ENCODE peak calls at places on chromosomes 6 and 20, in ten cellular contexts. S is tibial artery; X is WERI-Rb-1; L is body of pancreas; T is GM23248; M is adrenal gland; A is CD4-positive, CD25-positive, alpha-beta regulatory T cell; Q is iPS DF 6.9; U is PC-3; O is CD8-positive, alpha-beta memory T cell. D is an unnamed sample.

GRCh38 chr6:156933201-156934053 is 156.2 kb downstream of the ARID1B start:
- DNase-seq in S (no peak), X (peak; percentile 20), L (peak; percentile 86), T (no peak), M (no peak), A (no peak), Q (no peak), U (no peak), O (no peak), D (no peak)

GRCh38 chr20:47196091-47197081 is 160.1 kb downstream of the ZMYND8 start:
- DNase-seq in S (peak; percentile 80), X (peak; percentile 74), L (peak; percentile 65), T (peak; percentile 81), M (peak; percentile 87), A (peak; percentile 79), Q (peak; percentile 58), U (peak; percentile 88), O (peak; percentile 66), D (peak; percentile 72)

GRCh38 chr6:143222310-143222709 is 161.6 kb downstream of the AIG1 start:
- DNase-seq in S (no peak), X (no peak), L (no peak), T (no peak), M (no peak), A (no peak), Q (no peak), U (no peak), O (no peak), D (no peak)

GRCh38 chr20:33783256-33783655 is 27.9 kb upstream of the CHMP4B start:
- DNase-seq in S (no peak), X (no peak), L (no peak), T (no peak), M (no peak), A (no peak), Q (no peak), U (no peak), O (no peak), D (no peak)

GRCh38 chr20:56247954-56248782 is at the start of gene MC3R:
- DNase-seq in S (no peak), X (peak; percentile 61), L (peak; percentile 73), T (peak; percentile 71), M (peak; percentile 84), A (peak; percentile 44), Q (no peak), U (peak; percentile 79), O (peak; percentile 7), D (no peak)

GRCh38 chr20:33305591-33306057 is 22.6 kb downstream of the BPIFB1 start:
- DNase-seq in S (no peak), X (no peak), L (no peak), T (peak; percentile 47), M (no peak), A (no peak), Q (no peak), U (no peak), O (no peak), D (no peak)

GRCh38 chr20:53869466-53870258 is 200.7 kb downstream of the BCAS1 start:
- DNase-seq in S (peak; percentile 71), X (peak; percentile 72), L (peak; percentile 92), T (peak; percentile 83), M (peak; percentile 84), A (peak; percentile 89), Q (peak; percentile 85), U (peak; percentile 98), O (peak; percentile 35), D (peak; percentile 52)

GRCh38 chr20:57672953-57673575 is 36.8 kb downstream of the PMEPA1 start:
- DNase-seq in S (no peak), X (no peak), L (no peak), T (peak; percentile 20), M (no peak), A (no peak), Q (no peak), U (no peak), O (no peak), D (no peak)

GRCh38 chr20:16803965-16804792 is 56.0 kb downstream of the OTOR start:
- DNase-seq in S (no peak), X (peak; percentile 79), L (peak; percentile 50), T (peak; percentile 77), M (peak; percentile 87), A (peak; percentile 34), Q (no peak), U (peak; percentile 77), O (peak; percentile 12), D (no peak)

GRCh38 chr6:157873735-157874344 is 50.8 kb downstream of the SNX9 start:
- DNase-seq in S (peak; percentile 84), X (peak; percentile 89), L (peak; percentile 78), T (peak; percentile 76), M (peak; percentile 88), A (peak; percentile 86), Q (peak; percentile 55), U (peak; percentile 72), O (peak; percentile 61), D (peak; percentile 90)

GRCh38 chr6:118743744-118744143 is 92.4 kb upstream of the CEP85L start:
- DNase-seq in S (no peak), X (no peak), L (no peak), T (peak; percentile 55), M (no peak), A (no peak), Q (no peak), U (no peak), O (no peak), D (no peak)

GRCh38 chr20:32445539-32446273 is 87.6 kb downstream of the ASXL1 start:
- DNase-seq in S (peak; percentile 61), X (no peak), L (no peak), T (no peak), M (peak; percentile 85), A (peak; percentile 21), Q (no peak), U (no peak), O (no peak), D (no peak)

DNA sequence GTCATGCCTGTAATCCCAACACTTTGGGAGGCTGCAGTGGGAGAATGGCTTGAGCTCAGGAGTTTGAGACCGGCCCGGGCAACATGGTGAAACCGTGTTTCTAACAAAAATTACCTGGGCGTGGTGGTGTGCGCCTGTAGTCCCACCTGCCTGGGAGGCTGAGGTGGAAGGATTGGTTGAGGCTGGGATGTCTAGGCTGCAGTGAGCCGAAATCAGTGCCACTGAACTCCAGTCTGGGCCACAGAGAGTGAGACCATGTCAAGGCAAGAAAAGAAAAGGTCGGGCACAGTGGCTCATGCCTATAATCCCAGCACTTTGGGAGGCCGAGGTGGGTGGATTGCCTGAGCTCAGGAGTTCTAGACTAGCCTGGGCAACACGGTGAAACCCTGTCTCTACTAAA is 8.2 kb upstream of the BCAS4 start:
- DNase-seq in S (no peak), X (no peak), L (no peak), T (no peak), M (no peak), A (no peak), Q (no peak), U (no peak), O (no peak), D (no peak)
- H3K27ac ChIP-seq in S (no peak overlapping the region), X (no peak overlapping the region), L (no peak overlapping the region), T (no peak overlapping the region), M (no peak overlapping the region), A (no peak overlapping the region), Q (no peak overlapping the region), U (no peak overlapping the region), O (no peak overlapping the region), D (no peak overlapping the region)

DNA sequence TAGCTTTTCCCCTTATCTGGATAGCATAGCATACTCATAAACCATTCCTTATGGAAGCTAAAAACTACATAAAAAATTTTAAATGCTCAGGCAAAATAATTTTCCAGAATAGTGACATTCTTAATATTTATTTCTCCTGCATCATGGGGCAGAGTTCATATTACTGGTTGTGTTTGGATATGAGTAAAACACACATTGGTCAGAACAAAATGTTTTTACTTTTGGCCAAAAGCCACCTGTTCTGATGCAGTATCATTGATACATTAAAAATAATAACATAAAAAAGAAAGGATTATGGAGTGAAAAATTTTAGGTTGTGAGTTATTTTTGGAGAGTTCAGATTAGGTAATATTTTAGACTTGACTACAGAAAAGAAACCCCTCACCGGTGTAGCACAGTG is 33.6 kb downstream of the TRAM2 start:
- DNase-seq in S (no peak), X (no peak), L (no peak), T (peak; percentile 56), M (no peak), A (no peak), Q (no peak), U (peak; percentile 70), O (no peak), D (no peak)
- H3K27ac ChIP-seq in S (peak overlapping the region; percentile 86), X (no peak overlapping the region), L (no peak overlapping the region), T (peak overlapping the region; percentile 87), M (peak overlapping the region; percentile 4), A (no peak overlapping the region), Q (no peak overlapping the region), U (peak overlapping the region; percentile 47), O (no peak overlapping the region), D (no peak overlapping the region)

GRCh38 chr6:3918474-3918873 is 69.3 kb downstream of the FAM50B start:
- DNase-seq in S (no peak), X (no peak), L (no peak), T (no peak), M (no peak), A (no peak), Q (no peak), U (no peak), O (no peak), D (no peak)

GRCh38 chr6:3920321-3920720 is 71.1 kb downstream of the FAM50B start:
- DNase-seq in S (no peak), X (no peak), L (no peak), T (no peak), M (no peak), A (no peak), Q (no peak), U (no peak), O (no peak), D (no peak)

GRCh38 chr6:3919849-3920248 is 70.7 kb downstream of the FAM50B start:
- DNase-seq in S (no peak), X (no peak), L (no peak), T (no peak), M (no peak), A (no peak), Q (no peak), U (no peak), O (no peak), D (no peak)

GRCh38 chr6:3921663-3922062 is 72.5 kb downstream of the FAM50B start:
- DNase-seq in S (no peak), X (no peak), L (no peak), T (no peak), M (no peak), A (no peak), Q (no peak), U (no peak), O (no peak), D (no peak)

DNA sequence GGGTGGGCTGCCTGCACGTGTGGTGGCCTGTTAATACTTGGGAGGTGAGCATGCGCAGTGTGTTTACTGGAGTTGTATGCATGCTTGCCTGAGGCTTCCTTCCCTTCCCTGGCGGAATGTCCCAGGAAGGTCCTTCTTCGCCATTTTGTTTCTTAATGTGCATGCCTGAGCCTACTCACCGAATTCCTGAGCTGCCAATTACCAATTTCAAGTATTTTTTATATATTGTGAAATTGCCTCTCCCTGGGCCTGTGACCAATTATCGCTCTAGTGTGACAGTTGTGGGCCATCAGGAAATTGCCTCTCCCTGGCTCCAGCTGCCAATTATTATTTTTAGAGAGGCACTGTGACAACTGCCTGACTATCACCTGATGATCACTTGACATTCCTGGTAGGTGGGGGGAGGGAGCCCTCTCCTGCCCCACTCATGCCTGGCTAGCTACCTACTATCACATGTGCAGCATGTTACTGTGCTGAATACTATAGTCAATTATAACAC is 70.0 kb downstream of the FAM50B start:
- DNase-seq in S (no peak), X (no peak), L (no peak), T (peak; percentile 84), M (no peak), A (no peak), Q (no peak), U (no peak), O (no peak), D (no peak)
- H3K27ac ChIP-seq in S (no peak overlapping the region), X (no peak overlapping the region), L (no peak overlapping the region), T (peak overlapping the region; percentile 55), M (no peak overlapping the region), A (no peak overlapping the region), Q (no peak overlapping the region), U (no peak overlapping the region), O (no peak overlapping the region), D (no peak overlapping the region)

GRCh38 chr6:108654465-108655106 is 93.9 kb downstream of the FOXO3 start:
- DNase-seq in S (no peak), X (no peak), L (no peak), T (no peak), M (no peak), A (no peak), Q (no peak), U (no peak), O (no peak), D (no peak)
- H3K27ac ChIP-seq in S (peak overlapping the region; percentile 80), X (no peak overlapping the region), L (peak overlapping the region; percentile 12), T (peak overlapping the region; percentile 3), M (no peak overlapping the region), A (no peak overlapping the region), Q (no peak overlapping the region), U (no peak overlapping the region), O (no peak overlapping the region), D (no peak overlapping the region)

D was measured in CD8-positive, alpha-beta T cell.